ENCODE peak calls at places on chromosomes 3 and 15, in nine cellular contexts. H is nephron progenitor cell, O is GM23338, Y is stomach, K is left ventricle myocardium inferior, F is HFF-Myc, Q is astrocyte of the spinal cord, P is cardiac fibroblast, L is mammary epithelial cell. U is an unnamed sample.

GRCh38 chr3:3170998-3171397 is 8.5 kb downstream of the CRBN start:
- DNase-seq in H (no peak), O (peak; percentile 48), Y (no peak), K (no peak), F (no peak), Q (peak; percentile 43), P (peak; percentile 56), L (peak; percentile 11), U (peak; percentile 17)

GRCh38 chr3:179853176-179853575 is 183.6 kb downstream of the PEX5L start:
- DNase-seq in H (no peak), O (no peak), Y (no peak), K (no peak), F (no peak), Q (peak; percentile 83), P (peak; percentile 49), L (no peak), U (no peak)

GRCh38 chr3:176078916-176079315 is 1118.4 kb downstream of the TBL1XR1 start:
- DNase-seq in H (no peak), O (no peak), Y (no peak), K (no peak), F (peak; percentile 10), Q (no peak), P (no peak), L (no peak), U (no peak)

GRCh38 chr15:55869660-55870059 is 123.8 kb downstream of the NEDD4 start:
- DNase-seq in H (no peak), O (no peak), Y (no peak), K (no peak), F (no peak), Q (no peak), P (no peak), L (no peak), U (no peak)

GRCh38 chr3:176590722-176591121 is 606.6 kb downstream of the TBL1XR1 start:
- DNase-seq in H (no peak), O (no peak), Y (no peak), K (no peak), F (no peak), Q (no peak), P (no peak), L (no peak), U (no peak)

GRCh38 chr3:84487296-84487695 is 471.5 kb upstream of the CADM2 start:
- DNase-seq in H (no peak), O (peak; percentile 2), Y (no peak), K (no peak), F (no peak), Q (no peak), P (no peak), L (no peak), U (no peak)

GRCh38 chr3:50237754-50238548 is 1.9 kb downstream of the GNAI2 start:
- DNase-seq in H (peak; percentile 70), O (peak; percentile 84), Y (peak; percentile 77), K (peak; percentile 89), F (no peak), Q (peak; percentile 81), P (peak; percentile 80), L (peak; percentile 88), U (peak; percentile 88)

GRCh38 chr15:85094685-85095084 is 113.0 kb downstream of the PDE8A start:
- DNase-seq in H (no peak), O (no peak), Y (no peak), K (no peak), F (no peak), Q (peak; percentile 50), P (peak; percentile 59), L (peak; percentile 19), U (peak; percentile 11)

GRCh38 chr15:69648215-69648614 is 195.6 kb downstream of the RPLP1 start:
- DNase-seq in H (peak; percentile 30), O (peak; percentile 56), Y (no peak), K (no peak), F (no peak), Q (no peak), P (no peak), L (no peak), U (no peak)

GRCh38 chr3:86624192-86624591 is 366.8 kb downstream of the VGLL3 start:
- DNase-seq in H (no peak), O (peak; percentile 48), Y (no peak), K (no peak), F (no peak), Q (no peak), P (no peak), L (no peak), U (no peak)

GRCh38 chr3:14300721-14301377 is 101.6 kb upstream of the SLC6A6 start:
- DNase-seq in H (no peak), O (no peak), Y (no peak), K (no peak), F (no peak), Q (no peak), P (no peak), L (no peak), U (no peak)

GRCh38 chr3:31614162-31614921 is 81.6 kb downstream of the STT3B start:
- DNase-seq in H (no peak), O (no peak), Y (no peak), K (no peak), F (no peak), Q (no peak), P (peak; percentile 29), L (peak; percentile 9), U (peak; percentile 17)

DNA sequence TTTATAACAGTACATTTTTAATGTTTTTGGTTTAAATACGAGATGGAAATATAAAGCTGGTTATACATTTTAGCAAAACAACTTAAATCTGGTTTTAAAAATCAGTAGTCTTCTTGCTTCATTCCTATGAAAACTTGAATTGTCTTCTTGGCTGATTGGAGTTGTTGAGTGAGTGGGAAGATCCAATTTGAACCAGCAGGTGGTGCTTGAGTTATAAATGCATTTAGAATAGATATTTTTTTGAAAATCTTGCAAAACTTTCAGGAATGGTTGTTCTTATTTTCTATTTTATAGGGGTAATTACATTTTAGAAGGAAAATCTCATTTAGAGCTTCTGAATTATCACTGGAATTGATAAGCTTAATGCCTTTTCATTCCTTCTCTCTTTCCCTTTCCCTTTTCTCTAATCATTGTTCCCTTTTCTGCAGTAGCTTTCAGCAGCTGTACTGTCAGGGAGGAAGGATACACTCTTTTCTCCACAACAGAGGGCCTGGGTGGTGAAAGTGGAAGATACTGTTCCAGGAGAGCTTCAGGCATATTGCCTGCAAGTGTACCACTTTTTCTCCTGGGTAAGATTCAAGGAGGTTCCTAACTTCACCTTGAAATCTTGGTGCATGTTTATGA is 335.6 kb downstream of the NLGN1 start:
- DNase-seq in H (no peak), O (peak; percentile 66), Y (no peak), K (no peak), F (peak; percentile 22), Q (peak; percentile 63), P (peak; percentile 79), L (no peak), U (peak; percentile 52)
- TF ChIP-seq CTCF in H (peak; percentile 42), O (peak; percentile 71), Y (peak; percentile 19), K (peak; percentile 54), F (peak; percentile 37), Q (peak; percentile 70), P (peak; percentile 73), L (peak; percentile 68), U (peak; percentile 41)

GRCh38 chr3:32822609-32823498 is 5.1 kb downstream of the TRIM71 start:
- DNase-seq in H (no peak), O (peak; percentile 44), Y (no peak), K (no peak), F (no peak), Q (no peak), P (no peak), L (no peak), U (no peak)

GRCh38 chr3:32820971-32821685 is 3.3 kb downstream of the TRIM71 start:
- DNase-seq in H (no peak), O (peak; percentile 6), Y (no peak), K (no peak), F (no peak), Q (no peak), P (no peak), L (no peak), U (no peak)

GRCh38 chr3:32820430-32820829 is 2.6 kb downstream of the TRIM71 start:
- DNase-seq in H (no peak), O (no peak), Y (no peak), K (no peak), F (no peak), Q (no peak), P (no peak), L (no peak), U (no peak)

GRCh38 chr3:32819581-32820348 is 2.0 kb downstream of the TRIM71 start:
- DNase-seq in H (peak; percentile 50), O (peak; percentile 53), Y (no peak), K (no peak), F (no peak), Q (no peak), P (no peak), L (no peak), U (no peak)

DNA sequence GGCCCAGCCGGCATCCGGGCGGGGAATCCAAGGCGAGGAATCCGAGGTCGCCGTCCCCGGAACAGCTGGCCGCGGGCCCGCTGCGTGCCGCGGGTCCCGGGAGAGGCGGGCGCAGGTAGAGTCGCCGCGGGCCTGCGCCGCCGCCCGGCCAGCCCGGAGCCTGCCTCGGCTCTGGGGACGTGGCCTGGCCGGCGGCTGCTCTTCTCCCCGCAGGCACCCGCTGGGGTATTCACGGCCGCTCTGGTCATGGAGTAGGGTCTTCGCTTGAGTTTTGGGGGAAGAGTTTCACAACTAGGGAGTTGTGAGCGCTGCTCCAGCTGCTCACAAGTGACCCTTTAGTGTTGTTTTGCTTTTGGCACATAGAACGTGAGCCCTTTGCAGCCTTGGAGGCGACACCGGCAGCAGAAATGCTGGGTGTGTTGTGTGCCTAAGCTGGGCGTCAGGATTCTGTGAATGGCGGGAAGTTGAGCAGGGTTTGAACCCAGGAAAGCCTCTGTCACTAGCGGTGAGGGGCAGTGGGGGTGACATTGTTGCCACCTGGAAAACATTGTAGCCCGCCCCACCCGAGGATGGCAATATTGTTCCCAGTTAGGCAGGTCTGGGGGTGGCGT is 4.0 kb downstream of the TRIM71 start:
- DNase-seq in H (peak; percentile 53), O (peak; percentile 56), Y (peak; percentile 47), K (no peak), F (no peak), Q (no peak), P (no peak), L (no peak), U (no peak)
- TF ChIP-seq CTCF in H (no peak), O (no peak), Y (no peak), K (no peak), F (no peak), Q (no peak), P (no peak), L (no peak), U (no peak)

GRCh38 chr15:61831505-61831921 is 228.7 kb downstream of the VPS13C start:
- DNase-seq in H (no peak), O (peak; percentile 37), Y (no peak), K (no peak), F (no peak), Q (no peak), P (no peak), L (no peak), U (no peak)
- TF ChIP-seq CTCF in H (no peak), O (no peak), Y (no peak), K (no peak), F (no peak), Q (no peak), P (no peak), L (no peak), U (no peak)

DNA sequence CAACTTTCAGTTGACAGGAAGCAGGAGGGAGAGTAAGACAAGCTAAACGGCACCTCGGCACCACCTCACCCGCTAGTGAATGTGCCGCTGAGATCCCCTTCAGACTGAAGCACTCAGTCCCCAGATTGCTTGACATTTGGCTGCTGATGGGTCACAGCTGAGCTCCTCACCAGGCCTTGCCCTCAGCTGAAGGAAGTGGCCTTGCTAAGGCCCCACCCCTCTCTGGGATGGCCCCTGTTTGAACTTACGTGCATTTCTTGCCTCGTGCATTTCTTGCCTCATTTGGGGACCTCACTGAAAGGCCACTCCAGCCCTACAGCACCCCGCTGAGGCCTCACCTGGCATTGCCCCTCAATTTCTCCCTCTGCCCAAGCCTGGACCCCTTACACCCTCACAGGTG is 39.8 kb downstream of the EOGT start:
- DNase-seq in H (no peak), O (peak; percentile 39), Y (no peak), K (no peak), F (no peak), Q (no peak), P (no peak), L (no peak), U (no peak)
- TF ChIP-seq CTCF in H (no peak), O (peak; percentile 24), Y (no peak), K (no peak), F (no peak), Q (no peak), P (no peak), L (no peak), U (no peak)